ENCODE peak calls at places on chromosome 6, in seven cellular contexts. One of them, this sample, is unnamed.

GRCh38 chr6:30074331-30075093 is 1.1 kb downstream of the RNF39 start:
- DNase-seq in HT-29: peak
- DNase-seq in activated gamma-delta T cell: no peak
- DNase-seq in spleen: no peak
- DNase-seq in NCI-H1092: no peak
- DNase-seq in globus pallidus: no peak
- DNase-seq in iPS-NIHi11: peak
- DNase-seq in this sample: no peak

GRCh38 chr6:6824381-6824780 is 235.9 kb downstream of the LY86 start:
- DNase-seq in HT-29: no peak
- DNase-seq in NCI-H1092: no peak
- DNase-seq in iPS-NIHi11: no peak
- DNase-seq in activated gamma-delta T cell: no peak
- DNase-seq in spleen: no peak
- DNase-seq in globus pallidus: no peak
- DNase-seq in this sample: peak

GRCh38 chr6:351011-351866 is 40.3 kb upstream of the IRF4 start:
- DNase-seq in iPS-NIHi11: no peak
- DNase-seq in HT-29: no peak
- DNase-seq in globus pallidus: no peak
- DNase-seq in NCI-H1092: no peak
- DNase-seq in activated gamma-delta T cell: no peak
- DNase-seq in spleen: no peak
- DNase-seq in this sample: no peak

GRCh38 chr6:25962368-25963127 is at the start of gene TRIM38:
- DNase-seq in spleen: no peak
- DNase-seq in HT-29: peak
- DNase-seq in activated gamma-delta T cell: no peak
- DNase-seq in NCI-H1092: no peak
- DNase-seq in iPS-NIHi11: peak
- DNase-seq in globus pallidus: peak
- DNase-seq in this sample: no peak

GRCh38 chr6:35473849-35474128 is 5.6 kb downstream of the RPL10A start:
- DNase-seq in NCI-H1092: no peak
- DNase-seq in activated gamma-delta T cell: no peak
- DNase-seq in globus pallidus: no peak
- DNase-seq in HT-29: no peak
- DNase-seq in spleen: no peak
- DNase-seq in iPS-NIHi11: peak
- DNase-seq in this sample: no peak

GRCh38 chr6:41560440-41561192 is 14.4 kb downstream of the FOXP4 start:
- DNase-seq in activated gamma-delta T cell: peak
- DNase-seq in HT-29: no peak
- DNase-seq in spleen: peak
- DNase-seq in NCI-H1092: no peak
- DNase-seq in iPS-NIHi11: peak
- DNase-seq in globus pallidus: no peak
- DNase-seq in this sample: no peak

GRCh38 chr6:101085327-101085726 is 204.2 kb upstream of the ASCC3 start:
- DNase-seq in HT-29: no peak
- DNase-seq in iPS-NIHi11: no peak
- DNase-seq in spleen: no peak
- DNase-seq in NCI-H1092: no peak
- DNase-seq in globus pallidus: no peak
- DNase-seq in activated gamma-delta T cell: no peak
- DNase-seq in this sample: no peak

GRCh38 chr6:70790483-70790882 is 122.8 kb downstream of the SMAP1 start:
- DNase-seq in NCI-H1092: no peak
- DNase-seq in HT-29: no peak
- DNase-seq in globus pallidus: no peak
- DNase-seq in spleen: no peak
- DNase-seq in activated gamma-delta T cell: no peak
- DNase-seq in iPS-NIHi11: no peak
- DNase-seq in this sample: no peak

GRCh38 chr6:105781905-105782304 is 304.2 kb upstream of the PRDM1 start:
- DNase-seq in spleen: no peak
- DNase-seq in activated gamma-delta T cell: no peak
- DNase-seq in iPS-NIHi11: no peak
- DNase-seq in globus pallidus: no peak
- DNase-seq in HT-29: no peak
- DNase-seq in NCI-H1092: no peak
- DNase-seq in this sample: no peak

GRCh38 chr6:109772961-109773431 is 81.9 kb downstream of the FIG4 start:
- DNase-seq in NCI-H1092: peak
- DNase-seq in activated gamma-delta T cell: no peak
- DNase-seq in globus pallidus: no peak
- DNase-seq in spleen: no peak
- DNase-seq in HT-29: no peak
- DNase-seq in iPS-NIHi11: no peak
- DNase-seq in this sample: no peak

GRCh38 chr6:53855940-53856339 is 61.1 kb downstream of the LRRC1 start:
- DNase-seq in HT-29: no peak
- DNase-seq in spleen: no peak
- DNase-seq in globus pallidus: no peak
- DNase-seq in iPS-NIHi11: no peak
- DNase-seq in activated gamma-delta T cell: no peak
- DNase-seq in NCI-H1092: no peak
- DNase-seq in this sample: no peak

GRCh38 chr6:121175827-121176226 is 158.5 kb downstream of the TBC1D32 start:
- DNase-seq in iPS-NIHi11: no peak
- DNase-seq in spleen: no peak
- DNase-seq in activated gamma-delta T cell: no peak
- DNase-seq in NCI-H1092: no peak
- DNase-seq in HT-29: no peak
- DNase-seq in globus pallidus: no peak
- DNase-seq in this sample: no peak

GRCh38 chr6:143060354-143060805 is 309 bp upstream of the AIG1 start:
- DNase-seq in iPS-NIHi11: peak
- DNase-seq in NCI-H1092: no peak
- DNase-seq in activated gamma-delta T cell: peak
- DNase-seq in globus pallidus: peak
- DNase-seq in spleen: peak
- DNase-seq in HT-29: peak
- DNase-seq in this sample: peak

GRCh38 chr6:131828080-131828479 is 20.3 kb downstream of the ENPP1 start:
- DNase-seq in HT-29: no peak
- DNase-seq in spleen: no peak
- DNase-seq in NCI-H1092: no peak
- DNase-seq in globus pallidus: no peak
- DNase-seq in iPS-NIHi11: no peak
- DNase-seq in activated gamma-delta T cell: no peak
- DNase-seq in this sample: no peak

GRCh38 chr6:2877057-2877882 is 25.8 kb downstream of the SERPINB9 start:
- DNase-seq in spleen: no peak
- DNase-seq in activated gamma-delta T cell: no peak
- DNase-seq in iPS-NIHi11: no peak
- DNase-seq in HT-29: peak
- DNase-seq in globus pallidus: no peak
- DNase-seq in NCI-H1092: no peak
- DNase-seq in this sample: no peak

GRCh38 chr6:96990462-96990861 is 65.9 kb downstream of the KLHL32 start:
- DNase-seq in NCI-H1092: no peak
- DNase-seq in activated gamma-delta T cell: no peak
- DNase-seq in iPS-NIHi11: no peak
- DNase-seq in globus pallidus: peak
- DNase-seq in HT-29: no peak
- DNase-seq in spleen: no peak
- DNase-seq in this sample: no peak

GRCh38 chr6:5135783-5136376 is 50.7 kb downstream of the PPP1R3G start:
- DNase-seq in spleen: no peak
- DNase-seq in iPS-NIHi11: peak
- DNase-seq in globus pallidus: no peak
- DNase-seq in HT-29: peak
- DNase-seq in NCI-H1092: no peak
- DNase-seq in activated gamma-delta T cell: no peak
- DNase-seq in this sample: peak

GRCh38 chr6:168517742-168518347 is 76.9 kb downstream of the SMOC2 start:
- DNase-seq in iPS-NIHi11: no peak
- DNase-seq in HT-29: no peak
- DNase-seq in NCI-H1092: no peak
- DNase-seq in activated gamma-delta T cell: no peak
- DNase-seq in globus pallidus: no peak
- DNase-seq in spleen: no peak
- DNase-seq in this sample: no peak

GRCh38 chr6:153367006-153367405 is 235.9 kb upstream of the RGS17 start:
- DNase-seq in activated gamma-delta T cell: no peak
- DNase-seq in NCI-H1092: no peak
- DNase-seq in spleen: no peak
- DNase-seq in globus pallidus: no peak
- DNase-seq in iPS-NIHi11: no peak
- DNase-seq in HT-29: no peak
- DNase-seq in this sample: no peak

GRCh38 chr6:36244641-36245280 is 25.1 kb upstream of the PNPLA1 start:
- DNase-seq in activated gamma-delta T cell: no peak
- DNase-seq in globus pallidus: no peak
- DNase-seq in HT-29: no peak
- DNase-seq in NCI-H1092: no peak
- DNase-seq in spleen: no peak
- DNase-seq in iPS-NIHi11: peak
- DNase-seq in this sample: no peak

GRCh38 chr6:113920663-113921267 is 50.2 kb downstream of the HDAC2 start:
- DNase-seq in spleen: no peak
- DNase-seq in iPS-NIHi11: no peak
- DNase-seq in HT-29: no peak
- DNase-seq in activated gamma-delta T cell: no peak
- DNase-seq in NCI-H1092: no peak
- DNase-seq in globus pallidus: no peak
- DNase-seq in this sample: no peak

GRCh38 chr6:112683926-112684325 is 336.8 kb downstream of the RFPL4B start:
- DNase-seq in HT-29: no peak
- DNase-seq in spleen: no peak
- DNase-seq in activated gamma-delta T cell: no peak
- DNase-seq in NCI-H1092: no peak
- DNase-seq in iPS-NIHi11: no peak
- DNase-seq in globus pallidus: no peak
- DNase-seq in this sample: no peak

GRCh38 chr6:26033132-26033941 is 53.9 kb upstream of the HFE start:
- DNase-seq in HT-29: peak
- DNase-seq in activated gamma-delta T cell: peak
- DNase-seq in spleen: peak
- DNase-seq in NCI-H1092: peak
- DNase-seq in iPS-NIHi11: peak
- DNase-seq in globus pallidus: peak
- DNase-seq in this sample: no peak

GRCh38 chr6:142696689-142697088 is 248.3 kb downstream of the HIVEP2 start:
- DNase-seq in activated gamma-delta T cell: no peak
- DNase-seq in HT-29: peak
- DNase-seq in spleen: no peak
- DNase-seq in NCI-H1092: no peak
- DNase-seq in globus pallidus: no peak
- DNase-seq in iPS-NIHi11: no peak
- DNase-seq in this sample: no peak

GRCh38 chr6:87791485-87791884 is 89.5 kb upstream of the AKIRIN2 start:
- DNase-seq in spleen: no peak
- DNase-seq in activated gamma-delta T cell: no peak
- DNase-seq in iPS-NIHi11: no peak
- DNase-seq in globus pallidus: no peak
- DNase-seq in NCI-H1092: no peak
- DNase-seq in HT-29: no peak
- DNase-seq in this sample: no peak

GRCh38 chr6:111566873-111567517 is 38.7 kb downstream of the TRAF3IP2 start:
- DNase-seq in spleen: no peak
- DNase-seq in iPS-NIHi11: no peak
- DNase-seq in NCI-H1092: peak
- DNase-seq in activated gamma-delta T cell: no peak
- DNase-seq in HT-29: no peak
- DNase-seq in globus pallidus: no peak
- DNase-seq in this sample: no peak

GRCh38 chr6:166307981-166308768 is at the start of gene PRR18:
- DNase-seq in NCI-H1092: peak
- DNase-seq in spleen: peak
- DNase-seq in HT-29: no peak
- DNase-seq in globus pallidus: peak
- DNase-seq in activated gamma-delta T cell: no peak
- DNase-seq in iPS-NIHi11: peak
- DNase-seq in this sample: peak

GRCh38 chr6:33684428-33684896 is 27.0 kb downstream of the UQCC2 start:
- DNase-seq in HT-29: no peak
- DNase-seq in iPS-NIHi11: no peak
- DNase-seq in NCI-H1092: no peak
- DNase-seq in globus pallidus: no peak
- DNase-seq in spleen: no peak
- DNase-seq in activated gamma-delta T cell: no peak
- DNase-seq in this sample: no peak

GRCh38 chr6:106084973-106085686 is 1.0 kb upstream of the PRDM1 start:
- DNase-seq in iPS-NIHi11: no peak
- DNase-seq in NCI-H1092: no peak
- DNase-seq in globus pallidus: no peak
- DNase-seq in spleen: no peak
- DNase-seq in activated gamma-delta T cell: no peak
- DNase-seq in HT-29: no peak
- DNase-seq in this sample: no peak